ENCODE peak calls at places on chromosome 1, in five cellular contexts. One of them, this sample, is unnamed.

GRCh38 chr1:245572709-245573108 is 417.9 kb downstream of the KIF26B start:
- DNase-seq in activated CD4-positive, alpha-beta T cell treated with anti-CD3 and anti-CD28 coated beads, Interleukin-2, amount 50 U/mL, for 1 hour: no peak
- DNase-seq in posterior cingulate gyrus: no peak
- DNase-seq in uterus: no peak
- DNase-seq in A549: no peak
- DNase-seq in this sample: no peak

GRCh38 chr1:2271134-2271785 is 43.1 kb downstream of the SKI start:
- DNase-seq in posterior cingulate gyrus: no peak
- DNase-seq in A549: no peak
- DNase-seq in activated CD4-positive, alpha-beta T cell treated with anti-CD3 and anti-CD28 coated beads, Interleukin-2, amount 50 U/mL, for 1 hour: no peak
- DNase-seq in uterus: no peak
- DNase-seq in this sample: no peak

GRCh38 chr1:65150583-65151263 is 2.7 kb downstream of the AK4 start:
- DNase-seq in A549: no peak
- DNase-seq in activated CD4-positive, alpha-beta T cell treated with anti-CD3 and anti-CD28 coated beads, Interleukin-2, amount 50 U/mL, for 1 hour: no peak
- DNase-seq in uterus: no peak
- DNase-seq in posterior cingulate gyrus: no peak
- DNase-seq in this sample: no peak

GRCh38 chr1:169765580-169766331 is 29.0 kb downstream of the METTL18 start:
- DNase-seq in activated CD4-positive, alpha-beta T cell treated with anti-CD3 and anti-CD28 coated beads, Interleukin-2, amount 50 U/mL, for 1 hour: no peak
- DNase-seq in A549: no peak
- DNase-seq in posterior cingulate gyrus: no peak
- DNase-seq in uterus: no peak
- DNase-seq in this sample: no peak

GRCh38 chr1:22437573-22437972 is 14.1 kb upstream of the ZBTB40 start:
- DNase-seq in A549: no peak
- DNase-seq in activated CD4-positive, alpha-beta T cell treated with anti-CD3 and anti-CD28 coated beads, Interleukin-2, amount 50 U/mL, for 1 hour: no peak
- DNase-seq in uterus: no peak
- DNase-seq in posterior cingulate gyrus: no peak
- DNase-seq in this sample: no peak

GRCh38 chr1:77687519-77687906 is 5.1 kb upstream of the ZZZ3 start:
- DNase-seq in A549: no peak
- DNase-seq in posterior cingulate gyrus: no peak
- DNase-seq in activated CD4-positive, alpha-beta T cell treated with anti-CD3 and anti-CD28 coated beads, Interleukin-2, amount 50 U/mL, for 1 hour: peak
- DNase-seq in uterus: peak
- DNase-seq in this sample: no peak

GRCh38 chr1:6811587-6811986 is 26.3 kb downstream of the CAMTA1 start:
- DNase-seq in activated CD4-positive, alpha-beta T cell treated with anti-CD3 and anti-CD28 coated beads, Interleukin-2, amount 50 U/mL, for 1 hour: no peak
- DNase-seq in uterus: no peak
- DNase-seq in posterior cingulate gyrus: no peak
- DNase-seq in A549: no peak
- DNase-seq in this sample: no peak

GRCh38 chr1:180912801-180913616 is at the start of gene KIAA1614:
- DNase-seq in A549: no peak
- DNase-seq in uterus: peak
- DNase-seq in activated CD4-positive, alpha-beta T cell treated with anti-CD3 and anti-CD28 coated beads, Interleukin-2, amount 50 U/mL, for 1 hour: no peak
- DNase-seq in posterior cingulate gyrus: peak
- DNase-seq in this sample: peak

GRCh38 chr1:58057820-58058219 is 488.7 kb downstream of the OMA1 start:
- DNase-seq in uterus: no peak
- DNase-seq in activated CD4-positive, alpha-beta T cell treated with anti-CD3 and anti-CD28 coated beads, Interleukin-2, amount 50 U/mL, for 1 hour: no peak
- DNase-seq in A549: no peak
- DNase-seq in posterior cingulate gyrus: no peak
- DNase-seq in this sample: no peak

GRCh38 chr1:41890841-41891311 is 27.8 kb downstream of the HIVEP3 start:
- DNase-seq in A549: no peak
- DNase-seq in activated CD4-positive, alpha-beta T cell treated with anti-CD3 and anti-CD28 coated beads, Interleukin-2, amount 50 U/mL, for 1 hour: no peak
- DNase-seq in uterus: no peak
- DNase-seq in posterior cingulate gyrus: no peak
- DNase-seq in this sample: no peak

GRCh38 chr1:114715952-114716303 is 643 bp downstream of the NRAS start:
- DNase-seq in activated CD4-positive, alpha-beta T cell treated with anti-CD3 and anti-CD28 coated beads, Interleukin-2, amount 50 U/mL, for 1 hour: no peak
- DNase-seq in posterior cingulate gyrus: no peak
- DNase-seq in uterus: no peak
- DNase-seq in A549: no peak
- DNase-seq in this sample: no peak

GRCh38 chr1:97050501-97050900 is 328.9 kb downstream of the PTBP2 start:
- DNase-seq in activated CD4-positive, alpha-beta T cell treated with anti-CD3 and anti-CD28 coated beads, Interleukin-2, amount 50 U/mL, for 1 hour: no peak
- DNase-seq in A549: no peak
- DNase-seq in posterior cingulate gyrus: no peak
- DNase-seq in uterus: no peak
- DNase-seq in this sample: no peak